ENCODE peak calls at places on chromosomes 5 and 9, in four cellular contexts. N, L, S and Q are unnamed samples.
A peak's percentile ranks its signal among the peaks of the same experiment; 100 is the strongest.

GRCh38 chr9:7164440-7165349 is 406.9 kb downstream of the KDM4C start:
- DNase-seq in N (no peak), L (no peak), S (no peak), Q (no peak)

GRCh38 chr9:133614056-133614455 is 4.9 kb upstream of the FAM163B start:
- DNase-seq in N (no peak), L (no peak), S (no peak), Q (no peak)

GRCh38 chr5:1259806-1260480 is 34.8 kb downstream of the SLC6A18 start:
- DNase-seq in N (no peak), L (no peak), S (no peak), Q (no peak)

GRCh38 chr5:73440262-73440661 is 8.3 kb downstream of the FOXD1 start:
- DNase-seq in N (no peak), L (no peak), S (no peak), Q (no peak)

GRCh38 chr5:15069407-15069905 is 197.9 kb upstream of the ANKH start:
- DNase-seq in N (no peak), L (peak; percentile 11), S (no peak), Q (no peak)

GRCh38 chr9:98516897-98517503 is 191.7 kb downstream of the GABBR2 start:
- DNase-seq in N (no peak), L (no peak), S (no peak), Q (no peak)

GRCh38 chr9:110750272-110750671 is 81.7 kb downstream of the MUSK start:
- DNase-seq in N (no peak), L (no peak), S (no peak), Q (no peak)

GRCh38 chr5:116771466-116772151 is 197.0 kb upstream of the SEMA6A start:
- DNase-seq in N (no peak), L (no peak), S (no peak), Q (no peak)

GRCh38 chr5:111582962-111583669 is 70.8 kb upstream of the STARD4 start:
- DNase-seq in N (peak; percentile 49), L (no peak), S (peak; percentile 70), Q (peak; percentile 67)

GRCh38 chr5:170486366-170486765 is 17.5 kb upstream of the KCNIP1 start:
- DNase-seq in N (no peak), L (no peak), S (no peak), Q (no peak)

GRCh38 chr9:136855461-136856077 is 3.4 kb downstream of the MAMDC4 start:
- DNase-seq in N (no peak), L (no peak), S (no peak), Q (no peak)

GRCh38 chr9:35470894-35471293 is 19.0 kb upstream of the RUSC2 start:
- DNase-seq in N (no peak), L (peak; percentile 86), S (peak; percentile 50), Q (peak; percentile 52)
- H3K4me3 ChIP-seq in N (no peak overlapping the region), L (peak overlapping the region; percentile 24), S (no peak overlapping the region), Q (no peak overlapping the region)

DNA sequence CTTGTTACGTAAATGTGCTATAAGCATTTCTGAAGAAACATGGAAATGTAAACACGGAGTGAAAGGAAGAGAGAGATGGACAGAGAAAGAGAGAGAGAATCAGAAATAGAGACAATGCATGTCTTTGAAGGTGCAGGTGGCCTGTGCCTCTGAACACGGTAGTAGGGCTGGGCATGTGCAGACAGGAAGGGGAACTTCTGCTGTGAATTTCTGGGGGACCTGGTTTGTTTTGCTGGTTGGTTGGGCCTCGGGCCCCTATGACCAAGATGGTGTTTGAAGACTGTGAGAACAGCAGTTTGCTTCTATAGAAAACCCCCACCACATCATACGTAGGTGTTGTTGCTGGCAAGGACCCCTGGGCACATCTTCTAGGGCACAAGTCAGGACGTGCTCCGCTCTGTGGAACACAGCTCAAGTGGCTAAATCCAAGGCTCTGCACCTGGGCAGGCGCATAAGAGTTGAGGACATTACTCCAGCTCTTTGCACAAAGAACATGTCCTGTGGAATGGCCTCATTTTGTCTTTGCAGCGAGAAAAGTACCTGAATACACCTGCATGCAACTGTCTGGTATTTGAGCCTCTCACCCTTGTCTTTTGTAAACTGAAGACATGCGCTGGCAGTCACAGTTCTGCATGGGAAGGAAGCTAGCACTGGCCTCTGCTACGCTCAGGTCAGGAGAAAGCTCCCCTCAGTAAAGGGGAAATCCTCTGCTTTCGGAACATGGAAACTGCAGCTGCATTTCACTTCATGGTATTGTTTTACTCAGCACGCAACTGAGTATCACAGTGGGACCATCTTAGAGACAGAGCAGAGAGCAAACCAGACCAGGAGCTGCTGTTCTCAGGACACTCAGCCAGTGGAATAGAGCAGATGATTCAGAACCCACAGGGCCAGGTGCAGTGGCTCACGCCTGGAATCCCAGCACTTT is 2.7 kb downstream of the OR2V2 start:
- DNase-seq in N (no peak), L (no peak), S (no peak), Q (no peak)
- H3K4me3 ChIP-seq in N (no peak overlapping the region), L (no peak overlapping the region), S (no peak overlapping the region), Q (no peak overlapping the region)

DNA sequence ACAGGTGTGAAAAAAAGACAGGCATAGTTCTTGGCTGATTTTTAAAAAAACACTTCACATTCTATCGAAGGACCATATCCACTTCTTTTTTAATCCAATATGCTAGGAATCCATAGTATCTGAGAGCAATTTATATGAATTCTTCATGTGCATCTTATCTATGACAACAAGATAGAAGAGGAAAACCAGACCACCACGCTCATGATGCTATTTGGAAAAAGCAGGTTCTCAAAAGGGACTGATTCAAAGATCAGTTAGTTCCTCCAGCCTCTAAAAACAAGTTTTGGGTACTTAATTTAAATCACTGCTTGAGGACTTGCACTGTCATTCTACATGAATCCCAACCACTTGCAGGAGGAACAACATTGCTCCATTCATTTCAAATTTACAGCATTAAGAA is 6.3 kb downstream of the MEF2C start:
- DNase-seq in N (no peak), L (no peak), S (no peak), Q (no peak)
- H3K4me3 ChIP-seq in N (no peak overlapping the region), L (no peak overlapping the region), S (no peak overlapping the region), Q (no peak overlapping the region)

DNA sequence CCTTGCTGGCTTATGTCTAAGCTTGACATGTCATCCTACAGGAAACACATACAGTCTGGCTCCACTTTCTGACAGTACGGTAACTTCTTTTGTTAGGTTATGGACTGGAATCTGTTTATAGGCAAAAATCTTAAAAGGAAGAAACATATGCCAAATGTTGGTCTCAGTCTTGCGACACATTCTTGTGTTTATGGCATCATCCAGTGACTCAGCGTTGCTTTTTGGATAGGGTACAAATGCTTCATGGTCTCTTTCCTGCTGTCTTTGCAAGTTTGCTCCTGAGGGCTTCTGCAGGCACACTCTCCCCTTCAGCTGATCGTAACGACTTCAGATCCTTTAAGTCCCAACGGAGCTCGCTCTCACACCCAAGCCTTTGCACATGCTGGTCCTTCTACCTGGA is 23.5 kb upstream of the TNFSF8 start:
- DNase-seq in N (peak; percentile 74), L (peak; percentile 83), S (peak; percentile 63), Q (peak; percentile 67)
- H3K4me3 ChIP-seq in N (no peak overlapping the region), L (no peak overlapping the region), S (no peak overlapping the region), Q (no peak overlapping the region)

DNA sequence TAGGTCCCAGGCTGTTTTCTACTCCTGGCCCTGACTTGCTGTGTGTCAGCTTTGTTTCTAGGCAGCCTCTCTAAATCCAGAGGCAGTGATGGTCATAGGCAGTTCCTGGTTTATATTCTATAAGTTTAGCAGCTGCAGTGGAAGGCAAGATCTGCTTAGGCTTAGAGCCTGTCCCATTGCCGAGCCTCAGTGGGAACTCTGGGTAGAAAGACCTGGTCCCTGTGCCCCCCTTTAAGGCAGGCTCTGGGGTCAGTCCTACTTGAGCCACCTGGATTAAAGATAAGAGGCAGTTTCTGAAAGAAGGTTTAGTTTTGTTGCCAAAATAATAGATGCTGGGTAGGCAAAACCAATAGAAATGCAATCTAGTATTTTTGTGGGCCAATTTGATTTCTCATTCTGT is 13.6 kb downstream of the MCCC2 start:
- DNase-seq in N (no peak), L (no peak), S (no peak), Q (no peak)
- H3K4me3 ChIP-seq in N (no peak overlapping the region), L (peak overlapping the region; percentile 30), S (no peak overlapping the region), Q (no peak overlapping the region)

GRCh38 chr5:152686931-152687330 is 281.9 kb upstream of the NMUR2 start:
- DNase-seq in N (no peak), L (no peak), S (peak; percentile 19), Q (no peak)

GRCh38 chr5:152688561-152689274 is 283.6 kb upstream of the NMUR2 start:
- DNase-seq in N (peak; percentile 97), L (peak; percentile 78), S (peak; percentile 97), Q (peak; percentile 90)

GRCh38 chr5:152683205-152683604 is 278.1 kb upstream of the NMUR2 start:
- DNase-seq in N (no peak), L (no peak), S (no peak), Q (no peak)
- H3K4me3 ChIP-seq in N (no peak overlapping the region), L (no peak overlapping the region), S (no peak overlapping the region), Q (no peak overlapping the region)